ENCODE peak calls at places on chromosomes 6 and 20, in five cellular contexts. W is anterior cingulate cortex, P is fibroblast of mammary gland, R is foreskin fibroblast, L is Caki2. Z is an unnamed sample.

GRCh38 chr6:49606696-49607390 is 29.8 kb downstream of the RHAG start:
- DNase-seq in L (peak), R (peak), W (peak), P (peak), Z (peak)

GRCh38 chr6:83417880-83418663 is 12.8 kb downstream of the ME1 start:
- DNase-seq in P (peak), W (no peak), R (peak), L (peak), Z (peak)

GRCh38 chr6:169965657-169966311 is 214.4 kb downstream of the ERMARD start:
- DNase-seq in L (no peak), W (no peak), P (no peak), R (no peak), Z (no peak)

GRCh38 chr6:1311400-1312192 is at the start of gene FOXQ1:
- DNase-seq in W (no peak), L (peak), R (peak), P (no peak), Z (no peak)

GRCh38 chr6:151147118-151147832 is 92.5 kb upstream of the AKAP12 start:
- DNase-seq in P (no peak), W (no peak), L (no peak), R (no peak), Z (no peak)

GRCh38 chr6:14038636-14039035 is 78.9 kb upstream of the CD83 start:
- DNase-seq in L (no peak), R (peak), W (no peak), P (peak), Z (no peak)

GRCh38 chr6:26594730-26595632 is 1.8 kb upstream of the ABT1 start:
- DNase-seq in W (no peak), L (peak), R (peak), P (peak), Z (peak)

GRCh38 chr6:77286541-77286940 is 176.8 kb downstream of the HTR1B start:
- DNase-seq in P (no peak), W (no peak), L (no peak), R (no peak), Z (no peak)

GRCh38 chr20:32456869-32457421 is 98.8 kb downstream of the ASXL1 start:
- DNase-seq in L (peak), P (no peak), W (peak), R (no peak), Z (no peak)

GRCh38 chr6:140058846-140059245 is 684.4 kb upstream of the CITED2 start:
- DNase-seq in P (no peak), L (no peak), R (no peak), W (no peak), Z (no peak)

GRCh38 chr6:90087103-90087833 is 193.0 kb downstream of the GJA10 start:
- DNase-seq in W (no peak), R (no peak), L (no peak), P (peak), Z (no peak)

GRCh38 chr6:27091661-27092315 is 155.7 kb upstream of the PRSS16 start:
- DNase-seq in P (peak), R (peak), L (peak), W (no peak), Z (peak)

GRCh38 chr20:23242556-23243180 is 107.9 kb upstream of the NXT1 start:
- DNase-seq in W (no peak), P (no peak), L (no peak), R (no peak), Z (no peak)

GRCh38 chr20:37697314-37697713 is 3.5 kb downstream of the CTNNBL1 start:
- DNase-seq in W (no peak), R (no peak), L (no peak), P (no peak), Z (peak)

GRCh38 chr6:133128191-133128590 is 113.0 kb upstream of the EYA4 start:
- DNase-seq in P (peak), R (peak), L (no peak), W (no peak), Z (no peak)

GRCh38 chr6:52243282-52243893 is 912 bp downstream of the IL17F start:
- DNase-seq in P (no peak), R (no peak), W (no peak), L (peak), Z (no peak)

GRCh38 chr20:53594068-53595017 is 704 bp upstream of the ZNF217 start:
- DNase-seq in W (peak), L (peak), P (peak), R (peak), Z (peak)

GRCh38 chr6:165439928-165440554 is 130.6 kb upstream of the C6orf118 start:
- DNase-seq in L (peak), P (peak), R (no peak), W (no peak), Z (peak)

GRCh38 chr20:9769954-9770353 is 68.9 kb downstream of the PAK5 start:
- DNase-seq in R (no peak), W (no peak), P (no peak), L (no peak), Z (no peak)

GRCh38 chr6:152669894-152670293 is 27.8 kb upstream of the MYCT1 start:
- DNase-seq in P (peak), R (peak), W (no peak), L (peak), Z (no peak)

GRCh38 chr6:106591111-106591825 is 38.0 kb downstream of the RTN4IP1 start:
- DNase-seq in W (no peak), R (peak), P (peak), L (peak), Z (no peak)

GRCh38 chr6:108435391-108435790 is 125.3 kb upstream of the FOXO3 start:
- DNase-seq in L (no peak), W (no peak), R (no peak), P (no peak), Z (no peak)

GRCh38 chr6:89932245-89932802 is 38.1 kb downstream of the GJA10 start:
- DNase-seq in R (no peak), L (no peak), P (no peak), W (no peak), Z (no peak)

GRCh38 chr6:35484921-35485392 is 11.9 kb downstream of the TEAD3 start:
- DNase-seq in R (no peak), W (no peak), L (no peak), P (peak), Z (no peak)